ENCODE peak calls at places on chromosomes 4 and X, in five cellular contexts. Q, B, V, J and F are unnamed samples.

GRCh38 chrX:10992110-10992509 is 119.0 kb upstream of the HCCS start:
- DNase-seq in Q (no peak), B (no peak), V (no peak), J (no peak), F (no peak)

GRCh38 chr4:176548571-176548970 is 228.8 kb downstream of the SPCS3 start:
- DNase-seq in Q (no peak), B (peak), V (no peak), J (no peak), F (no peak)

GRCh38 chr4:114082348-114082747 is 102.9 kb upstream of the ARSJ start:
- DNase-seq in Q (no peak), B (peak), V (no peak), J (no peak), F (no peak)

GRCh38 chr4:69092190-69092589 is 4.1 kb upstream of the UGT2B7 start:
- DNase-seq in Q (no peak), B (peak), V (no peak), J (no peak), F (no peak)

GRCh38 chr4:12692815-12693214 is 791.3 kb downstream of the RAB28 start:
- DNase-seq in Q (no peak), B (peak), V (no peak), J (no peak), F (no peak)

GRCh38 chrX:39476596-39476995 is 621.2 kb downstream of the BCOR start:
- DNase-seq in Q (no peak), B (no peak), V (no peak), J (no peak), F (no peak)

GRCh38 chrX:130171446-130172126 is at the start of gene RAB33A:
- DNase-seq in Q (no peak), B (peak), V (no peak), J (peak), F (no peak)

GRCh38 chr4:87150498-87151261 is 69.7 kb downstream of the KLHL8 start:
- DNase-seq in Q (no peak), B (peak), V (no peak), J (no peak), F (no peak)

GRCh38 chrX:137742846-137743245 is 176.9 kb downstream of the ZIC3 start:
- DNase-seq in Q (no peak), B (no peak), V (no peak), J (no peak), F (no peak)

GRCh38 chrX:12866451-12867377 is at the start of gene TLR7:
- DNase-seq in Q (no peak), B (no peak), V (no peak), J (no peak), F (no peak)

GRCh38 chr4:150010525-150011126 is 67.6 kb upstream of the DCLK2 start:
- DNase-seq in Q (no peak), B (peak), V (no peak), J (no peak), F (no peak)

GRCh38 chrX:72029473-72030411 is 102.0 kb downstream of the RTL5 start:
- DNase-seq in Q (no peak), B (peak), V (no peak), J (no peak), F (no peak)

GRCh38 chrX:64229145-64229544 is 1.3 kb downstream of the ASB12 start:
- DNase-seq in Q (no peak), B (no peak), V (no peak), J (no peak), F (no peak)

GRCh38 chr4:128858875-128859696 is 49.6 kb downstream of the JADE1 start:
- DNase-seq in Q (no peak), B (peak), V (no peak), J (no peak), F (no peak)

GRCh38 chr4:137032242-137032641 is 500.1 kb downstream of the PCDH18 start:
- DNase-seq in Q (no peak), B (peak), V (no peak), J (no peak), F (no peak)

GRCh38 chr4:128358231-128358902 is 70.8 kb upstream of the PGRMC2 start:
- DNase-seq in Q (no peak), B (peak), V (no peak), J (no peak), F (no peak)

GRCh38 chrX:50905334-50905733 is 5.2 kb upstream of the BMP15 start:
- DNase-seq in Q (no peak), B (no peak), V (no peak), J (no peak), F (no peak)

GRCh38 chr4:52925531-52925968 is 63.4 kb downstream of the RASL11B start:
- DNase-seq in Q (no peak), B (peak), V (no peak), J (no peak), F (no peak)

GRCh38 chrX:19855700-19856381 is 31.6 kb downstream of the SH3KBP1 start:
- DNase-seq in Q (no peak), B (peak), V (no peak), J (no peak), F (no peak)

DNA sequence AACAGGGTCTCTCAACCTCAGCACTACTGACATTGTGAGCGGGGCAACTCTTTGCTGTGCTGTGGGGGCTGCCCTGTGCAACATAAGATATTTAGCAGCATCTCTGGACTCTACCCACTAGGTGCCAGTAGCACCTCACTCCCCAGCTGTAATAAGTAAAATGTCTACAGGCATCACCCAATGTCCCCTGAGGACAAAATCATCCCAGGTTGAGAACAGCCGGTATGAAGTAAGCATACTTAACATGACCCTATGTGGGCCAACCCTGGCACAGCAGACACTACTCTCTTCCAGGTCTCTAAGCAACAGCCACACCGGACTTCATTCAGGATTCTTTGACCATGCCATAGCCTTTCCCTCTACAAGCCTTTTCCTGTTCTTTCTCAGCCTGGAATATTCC is 10.5 kb upstream of the MGST2 start:
- DNase-seq in Q (no peak), B (peak), V (no peak), J (no peak), F (no peak)
- TF ChIP-seq CTCF in Q (peak), B (peak), V (peak), J (peak), F (no peak)

GRCh38 chr4:26127851-26128337 is 192.9 kb upstream of the RBPJ start:
- DNase-seq in Q (peak), B (no peak), V (no peak), J (no peak), F (no peak)
- TF ChIP-seq CTCF in Q (no peak), B (no peak), V (peak), J (no peak), F (no peak)

GRCh38 chr4:47386146-47386545 is 77.4 kb downstream of the COMMD8 start:
- DNase-seq in Q (no peak), B (no peak), V (no peak), J (no peak), F (no peak)

GRCh38 chr4:47386592-47387235 is 76.8 kb downstream of the COMMD8 start:
- DNase-seq in Q (no peak), B (peak), V (no peak), J (no peak), F (no peak)

GRCh38 chr4:47381172-47381571 is 82.3 kb downstream of the COMMD8 start:
- DNase-seq in Q (no peak), B (no peak), V (no peak), J (no peak), F (no peak)

GRCh38 chr4:47383829-47384427 is 79.6 kb downstream of the COMMD8 start:
- DNase-seq in Q (no peak), B (peak), V (no peak), J (no peak), F (no peak)
- TF ChIP-seq CTCF in Q (peak), B (peak), V (peak), J (peak), F (no peak)

GRCh38 chrX:155577682-155578081 is 35.1 kb downstream of the TMLHE start:
- DNase-seq in Q (no peak), B (no peak), V (no peak), J (no peak), F (no peak)
- TF ChIP-seq CTCF in Q (no peak), B (no peak), V (no peak), J (no peak), F (no peak)

GRCh38 chr4:188484256-188484655 is 345.0 kb downstream of the TRIML1 start:
- DNase-seq in Q (no peak), B (no peak), V (no peak), J (no peak), F (no peak)
- TF ChIP-seq CTCF in Q (no peak), B (no peak), V (no peak), J (no peak), F (no peak)

DNA sequence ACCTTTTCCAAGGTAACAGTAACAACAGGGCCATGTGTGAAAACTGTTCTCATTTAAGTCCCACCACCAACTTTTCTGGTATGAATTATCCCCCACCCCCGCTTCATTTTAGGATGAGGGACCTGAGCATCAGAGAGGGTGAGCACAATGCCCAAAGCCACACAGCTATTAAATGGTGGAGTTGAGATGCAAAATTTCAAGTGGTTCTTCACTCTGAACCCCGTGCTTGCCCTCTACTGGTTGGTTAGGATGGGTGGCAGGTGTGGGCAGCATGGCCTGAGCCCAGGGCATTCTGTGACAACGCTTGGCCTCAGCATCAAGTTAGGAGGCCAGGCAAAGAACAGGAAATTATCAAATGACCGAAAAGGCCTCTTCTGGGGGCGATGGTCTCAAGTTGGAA is 33.5 kb downstream of the MED28 start:
- DNase-seq in Q (no peak), B (no peak), V (no peak), J (no peak), F (no peak)
- TF ChIP-seq CTCF in Q (no peak), B (no peak), V (no peak), J (no peak), F (no peak)

DNA sequence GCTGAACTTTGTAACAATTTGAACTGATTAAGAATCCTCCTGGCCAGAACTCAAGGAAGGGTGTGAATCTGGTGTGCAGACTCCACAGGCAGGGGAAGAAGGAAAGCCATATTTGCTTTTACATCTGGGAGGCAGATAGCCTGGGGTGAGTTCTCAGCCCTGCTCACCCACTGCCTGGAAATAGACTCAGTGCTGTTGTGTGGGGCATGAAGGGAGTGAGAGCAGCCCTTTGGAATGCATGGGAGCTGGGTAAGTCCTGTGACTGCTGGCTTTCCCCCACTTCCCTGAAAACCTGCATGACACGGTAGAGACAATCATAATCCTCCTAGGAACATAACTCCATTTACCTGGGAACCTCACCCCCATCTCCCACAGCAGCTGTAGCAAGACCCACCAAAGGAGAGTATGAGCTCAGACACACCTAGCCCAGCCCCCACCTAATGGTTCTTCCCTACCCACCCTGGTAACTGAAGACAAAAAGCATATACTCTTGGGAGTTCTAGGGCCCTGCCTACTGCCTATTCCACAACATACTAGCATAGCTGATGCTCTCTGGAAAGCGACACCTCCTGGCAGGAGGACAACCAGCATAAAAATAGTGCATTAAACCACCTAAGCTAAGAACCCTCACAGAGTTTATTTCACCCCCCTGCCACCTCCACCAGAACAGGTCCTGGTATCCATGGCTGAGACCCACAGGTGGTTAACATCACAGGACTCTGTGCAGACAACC is 59.3 kb upstream of the UBQLN2 start:
- DNase-seq in Q (no peak), B (no peak), V (no peak), J (no peak), F (no peak)
- TF ChIP-seq CTCF in Q (no peak), B (no peak), V (no peak), J (no peak), F (no peak)

GRCh38 chrX:131830400-131831184 is 192.5 kb upstream of the STK26 start:
- DNase-seq in Q (peak), B (peak), V (no peak), J (peak), F (peak)
- TF ChIP-seq CTCF in Q (peak), B (no peak), V (no peak), J (peak), F (no peak)

GRCh38 chr4:3340703-3341088 is 47.9 kb downstream of the RGS12 start:
- DNase-seq in Q (peak), B (no peak), V (no peak), J (peak), F (no peak)
- TF ChIP-seq CTCF in Q (no peak), B (no peak), V (no peak), J (peak), F (no peak)